ENCODE peak calls at places on chromosome 19, in five cellular contexts. R, X, D, C and P are unnamed samples.

GRCh38 chr19:6103217-6103644 is 7.1 kb downstream of the RFX2 start:
- DNase-seq in C (no peak), X (no peak), D (peak), R (no peak), P (peak)

GRCh38 chr19:14369399-14370168 is 11.7 kb upstream of the ADGRE5 start:
- DNase-seq in D (no peak), C (no peak), X (no peak), R (no peak), P (no peak)

GRCh38 chr19:49442793-49443365 is 1.6 kb upstream of the SLC17A7 start:
- DNase-seq in X (peak), R (peak), C (peak), D (peak), P (peak)

GRCh38 chr19:49145485-49146407 is 9.4 kb downstream of the HRC start:
- DNase-seq in C (peak), X (peak), D (peak), R (peak), P (peak)

GRCh38 chr19:4448147-4448985 is 9.2 kb downstream of the UBXN6 start:
- DNase-seq in R (no peak), D (no peak), C (no peak), X (no peak), P (no peak)

GRCh38 chr19:5823579-5824281 is 15.8 kb downstream of the FUT6 start:
- DNase-seq in C (peak), D (no peak), X (no peak), R (peak), P (no peak)

GRCh38 chr19:7851623-7852500 is 21.8 kb downstream of the EVI5L start:
- DNase-seq in C (no peak), D (peak), R (no peak), X (no peak), P (no peak)

GRCh38 chr19:2064788-2065524 is 13.9 kb upstream of the MKNK2 start:
- DNase-seq in C (no peak), R (no peak), D (peak), X (no peak), P (peak)